ENCODE peak calls at places on chromosomes 4 and X, in six cellular contexts. V is GM12865, I is colonic mucosa, T is cardiac muscle cell, N is AG10803, E is cardiac fibroblast. Z is an unnamed sample.
A peak's percentile ranks its signal among the peaks of the same experiment; 100 is the strongest.

GRCh38 chrX:57286507-57287251 is at the start of gene FAAH2:
- DNase-seq in V (peak; percentile 40), I (peak; percentile 77), T (peak; percentile 10), N (no peak), E (no peak), Z (no peak)

GRCh38 chrX:39869846-39870601 is 227.7 kb downstream of the BCOR start:
- DNase-seq in V (peak; percentile 75), I (no peak), T (no peak), N (no peak), E (peak; percentile 64), Z (peak; percentile 33)

GRCh38 chr4:73311428-73311827 is 52.8 kb upstream of the ANKRD17 start:
- DNase-seq in V (peak; percentile 7), I (no peak), T (peak; percentile 5), N (peak; percentile 43), E (peak; percentile 73), Z (peak; percentile 64)

GRCh38 chrX:13965531-13965930 is 64.2 kb downstream of the GEMIN8 start:
- DNase-seq in V (no peak), I (no peak), T (no peak), N (no peak), E (no peak), Z (no peak)

GRCh38 chr4:57312296-57312695 is 202.1 kb upstream of the IGFBP7 start:
- DNase-seq in V (no peak), I (no peak), T (no peak), N (no peak), E (no peak), Z (no peak)

GRCh38 chr4:147760695-147761094 is 28.8 kb downstream of the ARHGAP10 start:
- DNase-seq in V (no peak), I (no peak), T (no peak), N (no peak), E (no peak), Z (no peak)

GRCh38 chr4:82594466-82594865 is 32.7 kb upstream of the TMEM150C start:
- DNase-seq in V (no peak), I (no peak), T (no peak), N (peak; percentile 13), E (no peak), Z (no peak)

GRCh38 chr4:65635051-65635821 is 35.1 kb downstream of the EPHA5 start:
- DNase-seq in V (no peak), I (no peak), T (no peak), N (no peak), E (no peak), Z (peak; percentile 10)

GRCh38 chr4:177047851-177048174 is 255.1 kb upstream of the VEGFC start:
- DNase-seq in V (no peak), I (no peak), T (no peak), N (peak; percentile 44), E (peak; percentile 60), Z (peak; percentile 21)

GRCh38 chr4:176077561-176077960 is 11.9 kb downstream of the WDR17 start:
- DNase-seq in V (no peak), I (no peak), T (no peak), N (no peak), E (no peak), Z (no peak)

GRCh38 chr4:78100060-78100459 is 42.9 kb downstream of the FRAS1 start:
- DNase-seq in V (no peak), I (no peak), T (no peak), N (peak; percentile 45), E (peak; percentile 4), Z (peak; percentile 30)

GRCh38 chr4:139241086-139241783 is 38.8 kb downstream of the MGARP start:
- DNase-seq in V (no peak), I (no peak), T (no peak), N (peak; percentile 16), E (no peak), Z (no peak)

GRCh38 chrX:148290937-148291336 is 209.5 kb upstream of the AFF2 start:
- DNase-seq in V (no peak), I (no peak), T (no peak), N (no peak), E (no peak), Z (no peak)

GRCh38 chrX:24014388-24015018 is 12.5 kb downstream of the KLHL15 start:
- DNase-seq in V (peak; percentile 52), I (no peak), T (peak; percentile 49), N (no peak), E (no peak), Z (no peak)

GRCh38 chrX:18899796-18900380 is 84.0 kb downstream of the PHKA2 start:
- DNase-seq in V (peak; percentile 21), I (no peak), T (no peak), N (no peak), E (peak; percentile 10), Z (peak; percentile 4)

GRCh38 chrX:131728295-131729145 is 184.6 kb downstream of the OR13H1 start:
- DNase-seq in V (no peak), I (peak; percentile 92), T (no peak), N (no peak), E (no peak), Z (peak; percentile 96)

DNA sequence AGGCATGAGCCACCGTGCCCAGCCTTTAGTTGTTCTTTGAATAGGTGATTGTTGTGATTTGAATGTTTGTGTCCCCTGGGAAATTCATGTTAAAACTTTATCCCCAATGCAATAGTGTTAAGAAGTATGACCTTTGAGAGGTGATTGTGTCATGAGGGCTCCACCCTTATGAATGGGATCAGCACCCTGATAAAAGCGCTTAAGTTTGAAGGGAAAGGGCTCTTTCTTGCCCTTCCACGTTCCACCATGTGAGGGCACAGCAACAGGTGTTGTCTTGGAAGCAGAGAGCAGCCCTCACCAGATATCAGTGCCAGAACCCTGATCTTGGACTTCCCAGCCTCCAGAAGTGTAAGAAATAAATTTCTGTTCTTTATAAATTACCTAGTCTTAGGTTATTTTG is 33.7 kb upstream of the RP2 start:
- DNase-seq in V (peak; percentile 22), I (no peak), T (no peak), N (no peak), E (peak; percentile 15), Z (peak; percentile 5)
- TF ChIP-seq CTCF in V (peak; percentile 22), I (no peak), T (peak; percentile 15), N (peak; percentile 24), E (peak; percentile 32), Z (peak; percentile 26)

GRCh38 chrX:113212052-113212451 is 371.4 kb upstream of the AMOT start:
- DNase-seq in V (no peak), I (no peak), T (no peak), N (no peak), E (no peak), Z (no peak)
- H3K4me3 ChIP-seq in V (no peak overlapping the region), I (no peak overlapping the region), T (no peak overlapping the region), N (no peak overlapping the region), E (no peak overlapping the region), Z (no peak overlapping the region)

GRCh38 chr4:146243883-146244277 is 29.5 kb downstream of the REELD1 start:
- DNase-seq in V (no peak), I (no peak), T (no peak), N (no peak), E (no peak), Z (no peak)

GRCh38 chr4:146244496-146244895 is 30.2 kb downstream of the REELD1 start:
- DNase-seq in V (no peak), I (no peak), T (no peak), N (no peak), E (peak; percentile 38), Z (peak; percentile 21)

GRCh38 chr4:146245246-146245645 is 30.9 kb downstream of the REELD1 start:
- DNase-seq in V (no peak), I (peak; percentile 29), T (no peak), N (no peak), E (peak; percentile 11), Z (peak; percentile 43)

GRCh38 chr4:146245899-146246298 is 31.6 kb downstream of the REELD1 start:
- DNase-seq in V (no peak), I (no peak), T (no peak), N (no peak), E (no peak), Z (peak; percentile 77)

GRCh38 chr4:146243141-146243882 is 29.0 kb downstream of the REELD1 start:
- DNase-seq in V (peak; percentile 86), I (no peak), T (no peak), N (no peak), E (peak; percentile 38), Z (no peak)
- TF ChIP-seq CTCF in V (peak; percentile 83), I (peak; percentile 34), T (peak; percentile 43), N (peak; percentile 21), E (peak; percentile 41), Z (peak; percentile 11)

GRCh38 chr4:5027366-5027765 is 8.1 kb upstream of the CYTL1 start:
- DNase-seq in V (no peak), I (no peak), T (no peak), N (peak; percentile 60), E (no peak), Z (no peak)

GRCh38 chr4:5028480-5028879 is 9.2 kb upstream of the CYTL1 start:
- DNase-seq in V (no peak), I (no peak), T (no peak), N (no peak), E (no peak), Z (no peak)

GRCh38 chr4:5020341-5020740 is 1.1 kb upstream of the CYTL1 start:
- DNase-seq in V (no peak), I (no peak), T (no peak), N (no peak), E (no peak), Z (no peak)

GRCh38 chr4:5021546-5021945 is 2.3 kb upstream of the CYTL1 start:
- DNase-seq in V (no peak), I (no peak), T (no peak), N (peak; percentile 12), E (no peak), Z (no peak)

GRCh38 chr4:5024673-5025072 is 5.4 kb upstream of the CYTL1 start:
- DNase-seq in V (no peak), I (peak; percentile 31), T (no peak), N (peak; percentile 90), E (no peak), Z (peak; percentile 36)
- H3K4me3 ChIP-seq in V (no peak overlapping the region), I (no peak overlapping the region), T (no peak overlapping the region), N (no peak overlapping the region), E (no peak overlapping the region), Z (no peak overlapping the region)

GRCh38 chr4:153221783-153222161 is 17.5 kb downstream of the TRIM2 start:
- DNase-seq in V (no peak), I (no peak), T (no peak), N (no peak), E (no peak), Z (no peak)

GRCh38 chr4:153222162-153222789 is 18.0 kb downstream of the TRIM2 start:
- DNase-seq in V (peak; percentile 11), I (peak; percentile 77), T (peak; percentile 76), N (peak; percentile 81), E (peak; percentile 84), Z (peak; percentile 84)

GRCh38 chr4:153223935-153224334 is 19.7 kb downstream of the TRIM2 start:
- DNase-seq in V (no peak), I (no peak), T (peak; percentile 58), N (no peak), E (no peak), Z (peak; percentile 87)

GRCh38 chr4:153223418-153223792 is 19.2 kb downstream of the TRIM2 start:
- DNase-seq in V (no peak), I (no peak), T (peak; percentile 70), N (no peak), E (peak; percentile 26), Z (peak; percentile 41)

GRCh38 chr4:153222790-153223417 is 18.7 kb downstream of the TRIM2 start:
- DNase-seq in V (peak; percentile 41), I (peak; percentile 46), T (peak; percentile 72), N (peak; percentile 49), E (peak; percentile 43), Z (peak; percentile 37)
- TF ChIP-seq CTCF in V (no peak), I (no peak), T (no peak), N (no peak), E (no peak), Z (no peak)